ENCODE peak calls at places on chromosomes 3 and 15, in seven cellular contexts. One of them, this sample, is unnamed.

GRCh38 chr15:34318277-34319079 is 19.1 kb downstream of the SLC12A6 start:
- DNase-seq in IMR-90: peak
- DNase-seq in neuronal stem cell: peak
- DNase-seq in mesenchymal stem cell: peak
- DNase-seq in mesendoderm: peak
- DNase-seq in H9: peak
- DNase-seq in H1: peak
- DNase-seq in this sample: peak

GRCh38 chr3:171829841-171830559 is 13.1 kb upstream of the TMEM212 start:
- DNase-seq in IMR-90: peak
- DNase-seq in neuronal stem cell: no peak
- DNase-seq in mesenchymal stem cell: peak
- DNase-seq in mesendoderm: peak
- DNase-seq in H9: peak
- DNase-seq in H1: peak
- DNase-seq in this sample: peak

GRCh38 chr15:72535911-72536310 is 61.8 kb downstream of the ARIH1 start:
- DNase-seq in IMR-90: no peak
- DNase-seq in neuronal stem cell: no peak
- DNase-seq in mesenchymal stem cell: no peak
- DNase-seq in mesendoderm: no peak
- DNase-seq in H9: no peak
- DNase-seq in H1: no peak
- DNase-seq in this sample: no peak

GRCh38 chr3:52498134-52499054 is 3.3 kb downstream of the STAB1 start:
- DNase-seq in IMR-90: peak
- DNase-seq in neuronal stem cell: no peak
- DNase-seq in mesenchymal stem cell: no peak
- DNase-seq in mesendoderm: no peak
- DNase-seq in H9: no peak
- DNase-seq in H1: no peak
- DNase-seq in this sample: peak

GRCh38 chr3:16761576-16761975 is 123.2 kb upstream of the PLCL2 start:
- DNase-seq in IMR-90: no peak
- DNase-seq in neuronal stem cell: no peak
- DNase-seq in mesenchymal stem cell: no peak
- DNase-seq in mesendoderm: no peak
- DNase-seq in H9: no peak
- DNase-seq in H1: no peak
- DNase-seq in this sample: no peak

GRCh38 chr3:56830884-56831283 is 29.1 kb upstream of the ARHGEF3 start:
- DNase-seq in IMR-90: no peak
- DNase-seq in neuronal stem cell: no peak
- DNase-seq in mesenchymal stem cell: no peak
- DNase-seq in mesendoderm: no peak
- DNase-seq in H9: no peak
- DNase-seq in H1: no peak
- DNase-seq in this sample: no peak

GRCh38 chr15:48774484-48774883 is 36.4 kb downstream of the CEP152 start:
- DNase-seq in IMR-90: peak
- DNase-seq in neuronal stem cell: no peak
- DNase-seq in mesenchymal stem cell: no peak
- DNase-seq in mesendoderm: no peak
- DNase-seq in H9: no peak
- DNase-seq in H1: no peak
- DNase-seq in this sample: no peak

GRCh38 chr3:134487406-134487805 is 1.5 kb downstream of the CEP63 start:
- DNase-seq in IMR-90: no peak
- DNase-seq in neuronal stem cell: no peak
- DNase-seq in mesenchymal stem cell: no peak
- DNase-seq in mesendoderm: no peak
- DNase-seq in H9: no peak
- DNase-seq in H1: no peak
- DNase-seq in this sample: no peak

GRCh38 chr15:37973856-37974255 is 39.4 kb downstream of the TMCO5A start:
- DNase-seq in IMR-90: peak
- DNase-seq in neuronal stem cell: no peak
- DNase-seq in mesenchymal stem cell: peak
- DNase-seq in mesendoderm: no peak
- DNase-seq in H9: no peak
- DNase-seq in H1: no peak
- DNase-seq in this sample: no peak

GRCh38 chr15:51401872-51402517 is 60.5 kb downstream of the GLDN start:
- DNase-seq in IMR-90: peak
- DNase-seq in neuronal stem cell: peak
- DNase-seq in mesenchymal stem cell: peak
- DNase-seq in mesendoderm: peak
- DNase-seq in H9: peak
- DNase-seq in H1: peak
- DNase-seq in this sample: peak

GRCh38 chr3:184039414-184039813 is 7.9 kb downstream of the HTR3D start:
- DNase-seq in IMR-90: no peak
- DNase-seq in neuronal stem cell: no peak
- DNase-seq in mesenchymal stem cell: peak
- DNase-seq in mesendoderm: no peak
- DNase-seq in H9: no peak
- DNase-seq in H1: no peak
- DNase-seq in this sample: no peak

GRCh38 chr15:31442203-31443090 is 115.8 kb downstream of the KLF13 start:
- DNase-seq in IMR-90: peak
- DNase-seq in neuronal stem cell: no peak
- DNase-seq in mesenchymal stem cell: peak
- DNase-seq in mesendoderm: peak
- DNase-seq in H9: no peak
- DNase-seq in H1: no peak
- DNase-seq in this sample: peak

GRCh38 chr15:67863442-67863987 is 23.7 kb upstream of the RNU6-1 start:
- DNase-seq in IMR-90: peak
- DNase-seq in neuronal stem cell: peak
- DNase-seq in mesenchymal stem cell: peak
- DNase-seq in mesendoderm: peak
- DNase-seq in H9: peak
- DNase-seq in H1: peak
- DNase-seq in this sample: peak

GRCh38 chr3:30658328-30659052 is 52.1 kb downstream of the TGFBR2 start:
- DNase-seq in IMR-90: peak
- DNase-seq in neuronal stem cell: no peak
- DNase-seq in mesenchymal stem cell: peak
- DNase-seq in mesendoderm: no peak
- DNase-seq in H9: no peak
- DNase-seq in H1: no peak
- DNase-seq in this sample: peak

GRCh38 chr3:168517514-168518071 is 421.9 kb upstream of the GOLIM4 start:
- DNase-seq in IMR-90: peak
- DNase-seq in neuronal stem cell: no peak
- DNase-seq in mesenchymal stem cell: no peak
- DNase-seq in mesendoderm: peak
- DNase-seq in H9: peak
- DNase-seq in H1: no peak
- DNase-seq in this sample: no peak

GRCh38 chr3:184082465-184082864 is 14.4 kb upstream of the HTR3E start:
- DNase-seq in IMR-90: no peak
- DNase-seq in neuronal stem cell: no peak
- DNase-seq in mesenchymal stem cell: no peak
- DNase-seq in mesendoderm: no peak
- DNase-seq in H9: no peak
- DNase-seq in H1: no peak
- DNase-seq in this sample: no peak

GRCh38 chr3:184652465-184652864 is 59.4 kb downstream of the MAGEF1 start:
- DNase-seq in IMR-90: no peak
- DNase-seq in neuronal stem cell: no peak
- DNase-seq in mesenchymal stem cell: no peak
- DNase-seq in mesendoderm: no peak
- DNase-seq in H9: no peak
- DNase-seq in H1: no peak
- DNase-seq in this sample: peak

GRCh38 chr3:191961036-191961435 is 500.1 kb downstream of the PYDC2 start:
- DNase-seq in IMR-90: no peak
- DNase-seq in neuronal stem cell: no peak
- DNase-seq in mesenchymal stem cell: peak
- DNase-seq in mesendoderm: peak
- DNase-seq in H9: no peak
- DNase-seq in H1: no peak
- DNase-seq in this sample: no peak

GRCh38 chr15:76332796-76333195 is 3.8 kb upstream of the ISL2 start:
- DNase-seq in IMR-90: no peak
- DNase-seq in neuronal stem cell: no peak
- DNase-seq in mesenchymal stem cell: no peak
- DNase-seq in mesendoderm: no peak
- DNase-seq in H9: no peak
- DNase-seq in H1: no peak
- DNase-seq in this sample: no peak

GRCh38 chr15:96408591-96409183 is 78.2 kb downstream of the NR2F2 start:
- DNase-seq in IMR-90: no peak
- DNase-seq in neuronal stem cell: no peak
- DNase-seq in mesenchymal stem cell: no peak
- DNase-seq in mesendoderm: no peak
- DNase-seq in H9: peak
- DNase-seq in H1: peak
- DNase-seq in this sample: no peak

GRCh38 chr3:99817047-99817436 is 620 bp upstream of the CMSS1 start:
- DNase-seq in IMR-90: no peak
- DNase-seq in neuronal stem cell: peak
- DNase-seq in mesenchymal stem cell: no peak
- DNase-seq in mesendoderm: peak
- DNase-seq in H9: peak
- DNase-seq in H1: peak
- DNase-seq in this sample: peak

DNA sequence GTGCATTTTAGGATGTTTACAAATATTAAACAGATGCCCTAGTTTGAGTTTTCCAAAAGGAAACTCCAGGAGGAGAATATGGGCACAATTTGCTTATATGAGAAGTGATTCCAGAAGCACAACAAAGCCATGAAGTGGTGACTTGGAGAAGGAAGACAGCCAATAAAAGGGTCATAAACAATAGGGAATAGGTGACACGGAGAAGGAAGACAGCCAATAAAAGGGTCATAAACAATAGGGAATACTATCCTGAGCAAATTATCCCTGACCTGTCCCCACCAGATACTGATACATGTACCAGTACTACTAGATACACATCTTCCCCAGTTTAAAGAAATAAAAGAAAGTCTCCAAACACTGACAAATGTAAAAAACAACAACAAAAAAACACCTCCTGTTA is 663.6 kb downstream of the GBE1 start:
- DNase-seq in IMR-90: no peak
- DNase-seq in neuronal stem cell: no peak
- DNase-seq in mesenchymal stem cell: no peak
- DNase-seq in mesendoderm: no peak
- DNase-seq in H9: no peak
- DNase-seq in H1: no peak
- DNase-seq in this sample: no peak
- H2BK120ac ChIP-seq in IMR-90: no peak
- H2BK120ac ChIP-seq in neuronal stem cell: no peak
- H2BK120ac ChIP-seq in mesenchymal stem cell: no peak
- H2BK120ac ChIP-seq in mesendoderm: no peak
- H2BK120ac ChIP-seq in H9: no peak
- H2BK120ac ChIP-seq in H1: no peak
- H2BK120ac ChIP-seq in this sample: no peak

DNA sequence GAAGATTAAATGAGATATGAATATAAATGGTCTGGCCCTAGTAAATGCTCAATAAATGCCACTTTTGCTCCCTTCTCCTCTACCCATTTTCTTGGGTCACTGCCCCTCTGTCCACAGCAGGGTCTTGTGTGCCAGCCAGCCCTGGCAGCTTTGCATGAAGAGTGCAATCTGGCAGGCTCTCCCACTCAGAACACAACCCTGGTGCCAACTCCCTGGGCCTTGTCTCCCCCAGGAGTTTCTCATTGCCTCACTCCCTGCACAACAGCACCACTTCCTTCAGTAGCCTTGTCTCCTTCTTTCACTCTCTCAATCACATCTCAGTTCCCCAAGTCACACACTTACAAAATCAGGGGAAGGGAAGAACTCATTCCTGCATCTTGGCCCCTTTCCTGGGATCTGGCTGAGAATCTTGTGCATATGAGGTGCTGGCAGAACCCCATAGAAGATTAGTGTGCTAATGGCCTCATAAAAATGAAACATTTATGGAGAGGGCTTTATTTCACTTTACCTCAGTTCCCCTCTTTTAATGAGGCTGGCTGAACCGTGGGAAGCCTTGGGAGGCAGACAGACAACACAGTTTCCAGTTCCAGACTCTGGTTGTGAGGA is 445.9 kb upstream of the PROK2 start:
- DNase-seq in IMR-90: no peak
- DNase-seq in neuronal stem cell: no peak
- DNase-seq in mesenchymal stem cell: no peak
- DNase-seq in mesendoderm: no peak
- DNase-seq in H9: no peak
- DNase-seq in H1: no peak
- DNase-seq in this sample: no peak
- H4K8ac ChIP-seq in IMR-90: no peak
- H4K8ac ChIP-seq in neuronal stem cell: no peak
- H4K8ac ChIP-seq in mesenchymal stem cell: no peak
- H4K8ac ChIP-seq in mesendoderm: no peak
- H4K8ac ChIP-seq in H9: no peak
- H4K8ac ChIP-seq in H1: no peak
- H4K8ac ChIP-seq in this sample: no peak

GRCh38 chr15:26874774-26875475 is 8.1 kb downstream of the GABRA5 start:
- DNase-seq in IMR-90: no peak
- DNase-seq in neuronal stem cell: no peak
- DNase-seq in mesenchymal stem cell: no peak
- DNase-seq in mesendoderm: no peak
- DNase-seq in H9: no peak
- DNase-seq in H1: no peak
- DNase-seq in this sample: no peak
- H2BK120ac ChIP-seq in IMR-90: no peak
- H2BK120ac ChIP-seq in neuronal stem cell: no peak
- H2BK120ac ChIP-seq in mesenchymal stem cell: no peak
- H2BK120ac ChIP-seq in mesendoderm: no peak
- H2BK120ac ChIP-seq in H9: no peak
- H2BK120ac ChIP-seq in H1: no peak
- H2BK120ac ChIP-seq in this sample: no peak

GRCh38 chr15:57037548-57037947 is 119.1 kb downstream of the TCF12 start:
- DNase-seq in IMR-90: no peak
- DNase-seq in neuronal stem cell: no peak
- DNase-seq in mesenchymal stem cell: no peak
- DNase-seq in mesendoderm: no peak
- DNase-seq in H9: no peak
- DNase-seq in H1: no peak
- DNase-seq in this sample: no peak
- H4K8ac ChIP-seq in IMR-90: no peak
- H4K8ac ChIP-seq in neuronal stem cell: no peak
- H4K8ac ChIP-seq in mesenchymal stem cell: no peak
- H4K8ac ChIP-seq in mesendoderm: no peak
- H4K8ac ChIP-seq in H9: no peak
- H4K8ac ChIP-seq in H1: no peak
- H4K8ac ChIP-seq in this sample: no peak

This sample was measured in trophoblast cell.